ENCODE peak calls at places on chromosomes 6 and 20, in six cellular contexts. One of them, this sample, is unnamed.

GRCh38 chr6:30231067-30231466 is 17.9 kb upstream of the TRIM26 start:
- DNase-seq in vagina: no peak
- DNase-seq in heart left ventricle: no peak
- DNase-seq in body of pancreas: no peak
- DNase-seq in IMR-90: no peak
- DNase-seq in adrenal gland: no peak
- DNase-seq in this sample: no peak

GRCh38 chr6:6688283-6688682 is 99.8 kb downstream of the LY86 start:
- DNase-seq in vagina: no peak
- DNase-seq in heart left ventricle: no peak
- DNase-seq in body of pancreas: no peak
- DNase-seq in IMR-90: no peak
- DNase-seq in adrenal gland: no peak
- DNase-seq in this sample: peak; percentile 63

GRCh38 chr6:107106165-107106564 is 9.2 kb downstream of the BEND3 start:
- DNase-seq in vagina: no peak
- DNase-seq in heart left ventricle: no peak
- DNase-seq in body of pancreas: no peak
- DNase-seq in IMR-90: no peak
- DNase-seq in adrenal gland: no peak
- DNase-seq in this sample: no peak

GRCh38 chr20:41572010-41572572 is 46.1 kb downstream of the CHD6 start:
- DNase-seq in vagina: no peak
- DNase-seq in heart left ventricle: no peak
- DNase-seq in body of pancreas: no peak
- DNase-seq in IMR-90: no peak
- DNase-seq in adrenal gland: peak; percentile 7
- DNase-seq in this sample: no peak

GRCh38 chr6:83226517-83226916 is 33.4 kb downstream of the RWDD2A start:
- DNase-seq in vagina: no peak
- DNase-seq in heart left ventricle: no peak
- DNase-seq in body of pancreas: no peak
- DNase-seq in IMR-90: peak; percentile 39
- DNase-seq in adrenal gland: no peak
- DNase-seq in this sample: no peak

GRCh38 chr6:75268121-75268987 is 16.2 kb downstream of the TMEM30A start:
- DNase-seq in vagina: no peak
- DNase-seq in heart left ventricle: no peak
- DNase-seq in body of pancreas: no peak
- DNase-seq in IMR-90: peak; percentile 54
- DNase-seq in adrenal gland: no peak
- DNase-seq in this sample: no peak

GRCh38 chr20:2303693-2304092 is 7.9 kb downstream of the TGM3 start:
- DNase-seq in vagina: no peak
- DNase-seq in heart left ventricle: no peak
- DNase-seq in body of pancreas: no peak
- DNase-seq in IMR-90: no peak
- DNase-seq in adrenal gland: no peak
- DNase-seq in this sample: peak; percentile 38

GRCh38 chr6:157228421-157229218 is 94.7 kb downstream of the TMEM242 start:
- DNase-seq in vagina: peak; percentile 77
- DNase-seq in heart left ventricle: no peak
- DNase-seq in body of pancreas: peak; percentile 43
- DNase-seq in IMR-90: no peak
- DNase-seq in adrenal gland: no peak
- DNase-seq in this sample: no peak

GRCh38 chr6:114053791-114054190 is 82.8 kb upstream of the HDAC2 start:
- DNase-seq in vagina: no peak
- DNase-seq in heart left ventricle: no peak
- DNase-seq in body of pancreas: no peak
- DNase-seq in IMR-90: no peak
- DNase-seq in adrenal gland: no peak
- DNase-seq in this sample: no peak

GRCh38 chr20:38181207-38181693 is 16.2 kb upstream of the TGM2 start:
- DNase-seq in vagina: no peak
- DNase-seq in heart left ventricle: no peak
- DNase-seq in body of pancreas: no peak
- DNase-seq in IMR-90: no peak
- DNase-seq in adrenal gland: peak; percentile 72
- DNase-seq in this sample: no peak

GRCh38 chr6:147161974-147162495 is 42.2 kb upstream of the STXBP5 start:
- DNase-seq in vagina: no peak
- DNase-seq in heart left ventricle: no peak
- DNase-seq in body of pancreas: no peak
- DNase-seq in IMR-90: peak; percentile 95
- DNase-seq in adrenal gland: no peak
- DNase-seq in this sample: no peak

GRCh38 chr20:63578224-63579016 is 4.4 kb upstream of the HELZ2 start:
- DNase-seq in vagina: no peak
- DNase-seq in heart left ventricle: no peak
- DNase-seq in body of pancreas: no peak
- DNase-seq in IMR-90: no peak
- DNase-seq in adrenal gland: no peak
- DNase-seq in this sample: no peak

GRCh38 chr20:63576311-63576710 is 2.3 kb upstream of the HELZ2 start:
- DNase-seq in vagina: no peak
- DNase-seq in heart left ventricle: no peak
- DNase-seq in body of pancreas: no peak
- DNase-seq in IMR-90: no peak
- DNase-seq in adrenal gland: no peak
- DNase-seq in this sample: no peak

GRCh38 chr20:63577317-63577894 is 3.4 kb upstream of the HELZ2 start:
- DNase-seq in vagina: no peak
- DNase-seq in heart left ventricle: peak; percentile 78
- DNase-seq in body of pancreas: peak; percentile 89
- DNase-seq in IMR-90: no peak
- DNase-seq in adrenal gland: peak; percentile 49
- DNase-seq in this sample: peak; percentile 85

GRCh38 chr20:63580796-63581461 is 6.9 kb upstream of the HELZ2 start:
- DNase-seq in vagina: no peak
- DNase-seq in heart left ventricle: no peak
- DNase-seq in body of pancreas: peak; percentile 44
- DNase-seq in IMR-90: peak; percentile 54
- DNase-seq in adrenal gland: peak; percentile 66
- DNase-seq in this sample: no peak

GRCh38 chr20:63579017-63579705 is 5.1 kb upstream of the HELZ2 start:
- DNase-seq in vagina: no peak
- DNase-seq in heart left ventricle: no peak
- DNase-seq in body of pancreas: no peak
- DNase-seq in IMR-90: no peak
- DNase-seq in adrenal gland: no peak
- DNase-seq in this sample: no peak
- TF ChIP-seq POLR2A in vagina: no peak
- TF ChIP-seq POLR2A in heart left ventricle: no peak
- TF ChIP-seq POLR2A in body of pancreas: no peak
- TF ChIP-seq POLR2A in IMR-90: no peak
- TF ChIP-seq POLR2A in adrenal gland: no peak
- TF ChIP-seq POLR2A in this sample: no peak

GRCh38 chr20:63696628-63697356 is at the start of gene TNFRSF6B:
- DNase-seq in vagina: no peak
- DNase-seq in heart left ventricle: no peak
- DNase-seq in body of pancreas: peak; percentile 19
- DNase-seq in IMR-90: no peak
- DNase-seq in adrenal gland: peak; percentile 44
- DNase-seq in this sample: peak; percentile 60
- TF ChIP-seq POLR2A in vagina: no peak
- TF ChIP-seq POLR2A in heart left ventricle: no peak
- TF ChIP-seq POLR2A in body of pancreas: peak; percentile 12
- TF ChIP-seq POLR2A in IMR-90: no peak
- TF ChIP-seq POLR2A in adrenal gland: no peak
- TF ChIP-seq POLR2A in this sample: peak; percentile 13

DNA sequence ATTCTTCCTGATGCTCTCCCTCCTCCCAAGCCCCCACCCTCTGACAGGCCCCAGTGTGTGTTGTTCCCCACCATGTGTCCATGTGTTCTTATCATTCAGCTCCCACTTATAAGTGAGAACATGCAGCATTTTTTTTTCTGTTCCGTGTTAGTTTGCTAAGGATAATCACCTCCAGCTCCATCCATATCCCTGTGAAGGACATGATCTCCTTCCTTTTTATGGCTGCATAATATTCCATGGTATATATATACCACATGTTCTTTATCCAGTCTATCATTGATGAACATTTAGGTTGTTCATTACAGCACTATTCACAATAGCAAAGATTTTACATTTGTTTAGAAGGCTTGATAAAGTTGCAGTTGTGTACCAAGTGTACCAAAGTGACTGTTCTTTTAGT is 57.9 kb downstream of the KCNS1 start:
- DNase-seq in vagina: no peak
- DNase-seq in heart left ventricle: no peak
- DNase-seq in body of pancreas: no peak
- DNase-seq in IMR-90: no peak
- DNase-seq in adrenal gland: no peak
- DNase-seq in this sample: no peak
- TF ChIP-seq POLR2A in vagina: no peak
- TF ChIP-seq POLR2A in heart left ventricle: no peak
- TF ChIP-seq POLR2A in body of pancreas: no peak
- TF ChIP-seq POLR2A in IMR-90: no peak
- TF ChIP-seq POLR2A in adrenal gland: no peak
- TF ChIP-seq POLR2A in this sample: no peak

GRCh38 chr6:16319813-16320532 is 81.6 kb downstream of the GMPR start:
- DNase-seq in vagina: no peak
- DNase-seq in heart left ventricle: peak; percentile 78
- DNase-seq in body of pancreas: peak; percentile 67
- DNase-seq in IMR-90: peak; percentile 98
- DNase-seq in adrenal gland: peak; percentile 93
- DNase-seq in this sample: no peak
- TF ChIP-seq POLR2A in vagina: no peak
- TF ChIP-seq POLR2A in heart left ventricle: no peak
- TF ChIP-seq POLR2A in body of pancreas: peak; percentile 28
- TF ChIP-seq POLR2A in IMR-90: peak; percentile 62
- TF ChIP-seq POLR2A in adrenal gland: peak; percentile 78
- TF ChIP-seq POLR2A in this sample: no peak

GRCh38 chr6:38803129-38803528 is 88.0 kb downstream of the DNAH8 start:
- DNase-seq in vagina: no peak
- DNase-seq in heart left ventricle: no peak
- DNase-seq in body of pancreas: no peak
- DNase-seq in IMR-90: no peak
- DNase-seq in adrenal gland: no peak
- DNase-seq in this sample: no peak
- TF ChIP-seq POLR2A in vagina: no peak
- TF ChIP-seq POLR2A in heart left ventricle: no peak
- TF ChIP-seq POLR2A in body of pancreas: no peak
- TF ChIP-seq POLR2A in IMR-90: no peak
- TF ChIP-seq POLR2A in adrenal gland: no peak
- TF ChIP-seq POLR2A in this sample: no peak

This sample was measured in right lobe of liver.